ENCODE peak calls at places on chromosomes 12 and 14, in ten cellular contexts. One of them, this sample, is unnamed.

GRCh38 chr14:85565862-85566296 is 35.9 kb downstream of the FLRT2 start:
- DNase-seq in HFF-Myc: peak; percentile 17
- DNase-seq in astrocyte of the spinal cord: peak; percentile 56
- DNase-seq in K562: no peak
- DNase-seq in BE2C: no peak
- DNase-seq in A549: no peak
- DNase-seq in transverse colon: no peak
- DNase-seq in GM23338: no peak
- DNase-seq in tibial artery: no peak
- DNase-seq in PC-3: peak; percentile 43
- DNase-seq in this sample: no peak

GRCh38 chr14:100106260-100106659 is 41.0 kb downstream of the EVL start:
- DNase-seq in transverse colon: no peak
- DNase-seq in PC-3: no peak
- DNase-seq in HFF-Myc: no peak
- DNase-seq in K562: peak; percentile 22
- DNase-seq in A549: no peak
- DNase-seq in astrocyte of the spinal cord: no peak
- DNase-seq in BE2C: no peak
- DNase-seq in GM23338: no peak
- DNase-seq in tibial artery: peak; percentile 23
- DNase-seq in this sample: peak; percentile 80

GRCh38 chr12:106106892-106107291 is 31.9 kb downstream of the NUAK1 start:
- DNase-seq in tibial artery: no peak
- DNase-seq in PC-3: peak; percentile 87
- DNase-seq in transverse colon: no peak
- DNase-seq in GM23338: peak; percentile 60
- DNase-seq in A549: peak; percentile 77
- DNase-seq in astrocyte of the spinal cord: peak; percentile 39
- DNase-seq in BE2C: no peak
- DNase-seq in K562: no peak
- DNase-seq in HFF-Myc: no peak
- DNase-seq in this sample: no peak

GRCh38 chr12:69470189-69471094 is at the start of gene FRS2:
- DNase-seq in K562: peak; percentile 88
- DNase-seq in A549: peak; percentile 90
- DNase-seq in PC-3: peak; percentile 88
- DNase-seq in astrocyte of the spinal cord: peak; percentile 90
- DNase-seq in transverse colon: peak; percentile 93
- DNase-seq in tibial artery: peak; percentile 95
- DNase-seq in BE2C: peak; percentile 94
- DNase-seq in GM23338: peak; percentile 98
- DNase-seq in HFF-Myc: peak; percentile 52
- DNase-seq in this sample: peak; percentile 83

GRCh38 chr14:103311171-103311997 is 22.7 kb upstream of the EIF5 start:
- DNase-seq in PC-3: no peak
- DNase-seq in transverse colon: no peak
- DNase-seq in BE2C: no peak
- DNase-seq in tibial artery: peak; percentile 44
- DNase-seq in GM23338: no peak
- DNase-seq in astrocyte of the spinal cord: no peak
- DNase-seq in K562: no peak
- DNase-seq in HFF-Myc: no peak
- DNase-seq in A549: no peak
- DNase-seq in this sample: no peak

GRCh38 chr12:9184276-9184675 is 23.9 kb downstream of the PZP start:
- DNase-seq in PC-3: no peak
- DNase-seq in BE2C: no peak
- DNase-seq in astrocyte of the spinal cord: no peak
- DNase-seq in A549: no peak
- DNase-seq in GM23338: no peak
- DNase-seq in tibial artery: no peak
- DNase-seq in HFF-Myc: no peak
- DNase-seq in K562: no peak
- DNase-seq in transverse colon: no peak
- DNase-seq in this sample: no peak

GRCh38 chr12:102513739-102514138 is 33.4 kb upstream of the IGF1 start:
- DNase-seq in astrocyte of the spinal cord: no peak
- DNase-seq in transverse colon: no peak
- DNase-seq in A549: no peak
- DNase-seq in PC-3: no peak
- DNase-seq in K562: no peak
- DNase-seq in BE2C: no peak
- DNase-seq in tibial artery: no peak
- DNase-seq in GM23338: peak; percentile 30
- DNase-seq in HFF-Myc: no peak
- DNase-seq in this sample: no peak

GRCh38 chr12:131072446-131073230 is 118.9 kb downstream of the ADGRD1 start:
- DNase-seq in PC-3: no peak
- DNase-seq in GM23338: no peak
- DNase-seq in transverse colon: no peak
- DNase-seq in A549: no peak
- DNase-seq in K562: no peak
- DNase-seq in BE2C: no peak
- DNase-seq in tibial artery: peak; percentile 45
- DNase-seq in astrocyte of the spinal cord: no peak
- DNase-seq in HFF-Myc: no peak
- DNase-seq in this sample: no peak

GRCh38 chr12:57735952-57736742 is 2.4 kb downstream of the AGAP2 start:
- DNase-seq in astrocyte of the spinal cord: no peak
- DNase-seq in K562: peak; percentile 82
- DNase-seq in tibial artery: no peak
- DNase-seq in BE2C: peak; percentile 72
- DNase-seq in transverse colon: no peak
- DNase-seq in PC-3: peak; percentile 45
- DNase-seq in A549: peak; percentile 67
- DNase-seq in GM23338: peak; percentile 91
- DNase-seq in HFF-Myc: no peak
- DNase-seq in this sample: no peak

GRCh38 chr12:70794131-70794530 is 126.4 kb downstream of the PTPRR start:
- DNase-seq in PC-3: peak; percentile 67
- DNase-seq in K562: no peak
- DNase-seq in GM23338: no peak
- DNase-seq in astrocyte of the spinal cord: no peak
- DNase-seq in A549: no peak
- DNase-seq in BE2C: no peak
- DNase-seq in transverse colon: no peak
- DNase-seq in HFF-Myc: no peak
- DNase-seq in tibial artery: no peak
- DNase-seq in this sample: no peak
- TF ChIP-seq CTCF in PC-3: no peak
- TF ChIP-seq CTCF in K562: no peak
- TF ChIP-seq CTCF in GM23338: no peak
- TF ChIP-seq CTCF in astrocyte of the spinal cord: no peak
- TF ChIP-seq CTCF in A549: no peak
- TF ChIP-seq CTCF in BE2C: no peak
- TF ChIP-seq CTCF in transverse colon: no peak
- TF ChIP-seq CTCF in HFF-Myc: no peak
- TF ChIP-seq CTCF in tibial artery: no peak
- TF ChIP-seq CTCF in this sample: no peak

DNA sequence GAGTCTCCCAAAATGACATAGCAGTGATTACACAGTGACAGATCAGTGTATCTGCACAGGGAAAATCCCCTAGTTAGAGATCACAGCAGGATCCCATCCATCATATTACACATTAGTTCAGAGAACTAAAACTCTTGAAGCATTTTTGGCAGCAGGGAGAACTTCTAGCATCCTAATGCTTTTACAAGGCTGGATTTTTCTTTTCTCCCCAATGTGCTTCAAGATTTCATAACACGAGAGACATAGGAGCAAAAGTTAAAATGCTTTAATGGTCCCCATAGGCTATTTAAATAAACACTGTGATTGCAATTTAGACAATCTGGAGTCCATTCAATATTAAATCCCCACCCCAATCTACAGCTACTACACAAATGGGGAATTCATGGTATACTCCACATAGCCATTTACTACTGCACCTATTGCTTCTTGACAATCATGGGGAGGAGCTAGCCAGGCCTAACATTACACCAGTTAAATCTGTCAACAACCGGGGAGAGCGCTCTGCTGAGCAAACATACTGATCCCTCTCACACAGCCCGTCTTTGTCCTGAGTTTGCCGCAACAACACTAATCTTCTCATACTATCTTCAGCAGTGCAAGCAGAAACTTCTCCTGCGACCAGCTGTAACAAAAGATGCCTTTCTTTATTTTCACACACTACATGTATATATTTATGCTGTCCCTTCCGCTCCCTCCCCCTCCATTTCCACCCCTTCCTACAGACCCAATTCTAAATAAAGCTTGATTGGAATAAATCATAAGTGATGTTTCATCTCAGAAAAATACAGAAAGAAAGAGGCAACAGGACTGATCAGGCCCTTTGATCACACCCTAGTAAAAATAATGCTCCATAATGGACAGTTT is 120.3 kb upstream of the SOX5 start:
- DNase-seq in GM23338: peak; percentile 44
- DNase-seq in BE2C: no peak
- DNase-seq in HFF-Myc: no peak
- DNase-seq in transverse colon: peak; percentile 11
- DNase-seq in astrocyte of the spinal cord: no peak
- DNase-seq in tibial artery: no peak
- DNase-seq in A549: no peak
- DNase-seq in PC-3: peak; percentile 17
- DNase-seq in K562: peak; percentile 9
- DNase-seq in this sample: no peak
- TF ChIP-seq CTCF in GM23338: no peak
- TF ChIP-seq CTCF in BE2C: no peak
- TF ChIP-seq CTCF in HFF-Myc: no peak
- TF ChIP-seq CTCF in transverse colon: no peak
- TF ChIP-seq CTCF in astrocyte of the spinal cord: no peak
- TF ChIP-seq CTCF in tibial artery: no peak
- TF ChIP-seq CTCF in A549: no peak
- TF ChIP-seq CTCF in PC-3: no peak
- TF ChIP-seq CTCF in K562: no peak
- TF ChIP-seq CTCF in this sample: no peak

GRCh38 chr12:100141666-100141997 is 1.0 kb downstream of the BLTP3B start:
- DNase-seq in transverse colon: no peak
- DNase-seq in PC-3: peak; percentile 91
- DNase-seq in astrocyte of the spinal cord: peak; percentile 89
- DNase-seq in K562: no peak
- DNase-seq in A549: peak; percentile 77
- DNase-seq in tibial artery: no peak
- DNase-seq in GM23338: no peak
- DNase-seq in HFF-Myc: peak; percentile 21
- DNase-seq in BE2C: no peak
- DNase-seq in this sample: no peak

GRCh38 chr12:100141998-100142850 is 450 bp downstream of the BLTP3B start:
- DNase-seq in HFF-Myc: no peak
- DNase-seq in BE2C: peak; percentile 41
- DNase-seq in K562: peak; percentile 56
- DNase-seq in astrocyte of the spinal cord: no peak
- DNase-seq in tibial artery: peak; percentile 77
- DNase-seq in GM23338: peak; percentile 72
- DNase-seq in A549: peak; percentile 77
- DNase-seq in transverse colon: peak; percentile 68
- DNase-seq in PC-3: peak; percentile 13
- DNase-seq in this sample: no peak

GRCh38 chr12:100142851-100143559 is at the start of gene BLTP3B:
- DNase-seq in A549: peak; percentile 86
- DNase-seq in transverse colon: peak; percentile 94
- DNase-seq in GM23338: peak; percentile 95
- DNase-seq in PC-3: peak; percentile 76
- DNase-seq in tibial artery: peak; percentile 97
- DNase-seq in astrocyte of the spinal cord: peak; percentile 76
- DNase-seq in K562: peak; percentile 91
- DNase-seq in HFF-Myc: peak; percentile 14
- DNase-seq in BE2C: peak; percentile 96
- DNase-seq in this sample: peak; percentile 82

GRCh38 chr12:100133200-100133599 is 9.5 kb downstream of the BLTP3B start:
- DNase-seq in transverse colon: no peak
- DNase-seq in PC-3: no peak
- DNase-seq in astrocyte of the spinal cord: no peak
- DNase-seq in BE2C: no peak
- DNase-seq in HFF-Myc: no peak
- DNase-seq in K562: no peak
- DNase-seq in GM23338: no peak
- DNase-seq in tibial artery: no peak
- DNase-seq in A549: no peak
- DNase-seq in this sample: no peak

DNA sequence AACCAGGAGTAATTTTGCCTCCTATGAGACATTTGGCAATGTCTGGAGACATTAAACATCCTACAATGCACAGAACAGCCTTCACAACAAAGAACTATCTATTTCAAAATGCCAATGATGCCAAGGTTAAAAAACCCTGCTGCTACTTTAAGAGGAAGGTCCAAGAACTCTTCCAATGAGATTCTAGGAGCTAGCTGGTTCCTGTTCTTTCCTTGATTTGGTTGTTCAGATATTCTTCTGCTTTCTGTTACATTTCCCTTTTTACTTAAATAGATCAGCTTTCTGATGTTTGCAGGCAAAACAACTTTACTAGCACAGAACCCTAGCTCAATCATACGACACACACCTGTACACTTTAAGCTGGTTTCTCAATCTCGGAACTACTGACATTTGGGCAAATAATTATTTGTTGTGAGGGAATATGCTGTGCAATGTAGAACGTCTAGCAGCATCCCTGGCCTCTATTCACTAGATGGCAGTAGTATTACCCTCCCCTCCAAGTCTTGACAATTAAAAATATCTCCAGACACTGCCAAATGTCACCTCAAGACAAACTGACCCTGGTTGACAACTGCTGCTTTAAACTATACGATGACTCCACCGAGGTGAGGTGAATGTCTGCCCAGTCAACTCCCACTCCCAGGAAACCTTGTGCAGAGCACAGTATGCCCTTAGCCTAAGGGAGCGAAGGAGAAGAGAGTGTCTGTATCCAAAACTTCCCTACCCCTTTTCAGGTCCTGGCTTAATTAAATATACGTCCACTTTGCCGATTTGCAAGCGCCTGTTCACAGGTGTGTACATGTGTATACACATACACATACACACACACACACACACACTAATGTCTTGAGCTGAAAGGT is 4.4 kb downstream of the BLTP3B start:
- DNase-seq in A549: peak; percentile 45
- DNase-seq in BE2C: no peak
- DNase-seq in astrocyte of the spinal cord: peak; percentile 36
- DNase-seq in HFF-Myc: no peak
- DNase-seq in transverse colon: no peak
- DNase-seq in tibial artery: no peak
- DNase-seq in PC-3: peak; percentile 45
- DNase-seq in GM23338: no peak
- DNase-seq in K562: no peak
- DNase-seq in this sample: no peak
- TF ChIP-seq CTCF in A549: peak; percentile 56
- TF ChIP-seq CTCF in BE2C: peak; percentile 55
- TF ChIP-seq CTCF in astrocyte of the spinal cord: peak; percentile 51
- TF ChIP-seq CTCF in HFF-Myc: peak; percentile 32
- TF ChIP-seq CTCF in transverse colon: no peak
- TF ChIP-seq CTCF in tibial artery: no peak
- TF ChIP-seq CTCF in PC-3: peak; percentile 80
- TF ChIP-seq CTCF in GM23338: peak; percentile 51
- TF ChIP-seq CTCF in K562: peak; percentile 38
- TF ChIP-seq CTCF in this sample: peak; percentile 13

DNA sequence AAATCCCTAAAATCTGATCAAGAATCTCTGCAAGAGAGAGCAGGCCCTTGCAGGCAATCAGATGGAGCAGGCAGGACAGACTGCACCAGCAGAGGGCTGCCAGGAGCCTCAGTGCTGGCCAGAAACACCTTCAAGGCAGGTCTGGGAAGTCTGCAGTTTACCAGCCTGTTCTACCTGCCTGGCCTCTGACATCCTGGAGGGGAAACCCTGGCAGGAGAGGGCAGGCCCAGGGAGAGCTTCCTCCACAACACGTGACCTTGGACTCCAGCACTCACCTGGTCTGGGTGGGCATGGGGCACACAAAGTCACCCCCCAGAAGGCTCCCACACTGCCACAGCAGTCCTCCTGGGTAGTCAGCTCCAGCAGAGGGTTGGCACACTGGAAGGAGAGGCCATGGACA is 56.0 kb downstream of the ISCA2 start:
- DNase-seq in A549: peak; percentile 42
- DNase-seq in GM23338: peak; percentile 29
- DNase-seq in PC-3: peak; percentile 71
- DNase-seq in HFF-Myc: no peak
- DNase-seq in tibial artery: no peak
- DNase-seq in astrocyte of the spinal cord: no peak
- DNase-seq in BE2C: no peak
- DNase-seq in K562: no peak
- DNase-seq in transverse colon: no peak
- DNase-seq in this sample: no peak
- TF ChIP-seq CTCF in A549: peak; percentile 24
- TF ChIP-seq CTCF in GM23338: peak; percentile 48
- TF ChIP-seq CTCF in PC-3: peak; percentile 74
- TF ChIP-seq CTCF in HFF-Myc: peak; percentile 23
- TF ChIP-seq CTCF in tibial artery: no peak
- TF ChIP-seq CTCF in astrocyte of the spinal cord: peak; percentile 41
- TF ChIP-seq CTCF in BE2C: peak; percentile 24
- TF ChIP-seq CTCF in K562: no peak
- TF ChIP-seq CTCF in transverse colon: no peak
- TF ChIP-seq CTCF in this sample: no peak